ENCODE peak calls at places on chromosomes 2 and 18, in nine cellular contexts. Z is GM12864, P is IMR-90, S is cardiac fibroblast, D is Caco-2, O is GM23338, M is lower lobe of right lung, B is lung, U is AG04450. R is an unnamed sample.

GRCh38 chr2:223404616-223405015 is 197.5 kb downstream of the SCG2 start:
- DNase-seq in Z (no peak), P (no peak), S (no peak), D (no peak), O (no peak), M (no peak), B (no peak), U (no peak), R (no peak)

GRCh38 chr18:8548186-8548585 is 61.1 kb upstream of the RAB12 start:
- DNase-seq in Z (no peak), P (peak), S (peak), D (no peak), O (no peak), M (no peak), B (no peak), U (peak), R (no peak)

GRCh38 chr18:12283256-12283655 is 24.8 kb upstream of the TUBB6 start:
- DNase-seq in Z (no peak), P (peak), S (peak), D (no peak), O (peak), M (no peak), B (no peak), U (no peak), R (no peak)

GRCh38 chr2:231621051-231621879 is 28.6 kb downstream of the TEX44 start:
- DNase-seq in Z (no peak), P (no peak), S (peak), D (peak), O (peak), M (peak), B (no peak), U (no peak), R (no peak)

GRCh38 chr18:78770149-78771139 is 209.2 kb upstream of the SALL3 start:
- DNase-seq in Z (no peak), P (no peak), S (no peak), D (no peak), O (peak), M (no peak), B (no peak), U (no peak), R (no peak)

GRCh38 chr2:12844511-12844910 is 127.8 kb downstream of the TRIB2 start:
- DNase-seq in Z (no peak), P (no peak), S (peak), D (no peak), O (no peak), M (no peak), B (no peak), U (no peak), R (no peak)

GRCh38 chr2:74806913-74807312 is 27.0 kb upstream of the HK2 start:
- DNase-seq in Z (no peak), P (no peak), S (no peak), D (no peak), O (no peak), M (no peak), B (no peak), U (no peak), R (no peak)

GRCh38 chr18:58576641-58577251 is 52.1 kb downstream of the ALPK2 start:
- DNase-seq in Z (no peak), P (peak), S (no peak), D (no peak), O (no peak), M (no peak), B (no peak), U (no peak), R (no peak)

GRCh38 chr18:40932862-40933261 is 1022.2 kb upstream of the PIK3C3 start:
- DNase-seq in Z (no peak), P (no peak), S (no peak), D (no peak), O (no peak), M (no peak), B (no peak), U (no peak), R (no peak)

GRCh38 chr2:46780411-46780800 is 135.2 kb downstream of the MCFD2 start:
- DNase-seq in Z (no peak), P (no peak), S (peak), D (no peak), O (no peak), M (no peak), B (no peak), U (no peak), R (no peak)

DNA sequence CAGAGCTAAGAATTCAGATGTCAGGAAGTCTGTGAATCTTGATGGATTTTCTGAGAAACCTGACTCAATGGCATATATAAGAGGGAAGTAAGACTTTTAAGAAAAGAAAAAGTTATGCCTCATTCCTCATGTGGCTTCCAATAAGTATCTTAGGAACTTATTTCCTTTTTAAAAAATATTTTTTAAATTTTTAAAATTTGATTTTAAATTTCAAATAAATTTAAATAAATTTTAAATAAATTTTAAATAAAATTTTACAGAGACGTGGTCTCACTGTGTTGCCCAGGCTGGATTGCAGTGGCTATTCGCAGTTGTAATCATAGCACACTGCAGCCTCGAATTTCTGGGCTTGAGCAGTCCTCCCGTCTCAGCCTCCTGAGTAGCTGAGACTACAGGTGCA is 11.5 kb upstream of the POLR1B start:
- DNase-seq in Z (no peak), P (no peak), S (no peak), D (no peak), O (no peak), M (no peak), B (no peak), U (no peak), R (no peak)
- H3K4me3 ChIP-seq in Z (no peak), P (no peak), S (no peak), D (no peak), O (no peak), M (no peak), B (no peak), U (no peak), R (no peak)

GRCh38 chr18:44894011-44894410 is 213.3 kb downstream of the SETBP1 start:
- DNase-seq in Z (no peak), P (no peak), S (peak), D (no peak), O (no peak), M (no peak), B (no peak), U (no peak), R (no peak)

GRCh38 chr18:44897445-44898215 is 216.9 kb downstream of the SETBP1 start:
- DNase-seq in Z (no peak), P (no peak), S (no peak), D (no peak), O (peak), M (no peak), B (no peak), U (no peak), R (no peak)

GRCh38 chr18:44896817-44897216 is 216.1 kb downstream of the SETBP1 start:
- DNase-seq in Z (no peak), P (no peak), S (no peak), D (no peak), O (no peak), M (no peak), B (no peak), U (no peak), R (no peak)

GRCh38 chr18:44893045-44893706 is 212.5 kb downstream of the SETBP1 start:
- DNase-seq in Z (no peak), P (no peak), S (no peak), D (no peak), O (no peak), M (no peak), B (no peak), U (no peak), R (no peak)

GRCh38 chr18:44895176-44895798 is 214.6 kb downstream of the SETBP1 start:
- DNase-seq in Z (peak), P (peak), S (peak), D (peak), O (no peak), M (no peak), B (no peak), U (peak), R (peak)
- TF ChIP-seq CTCF in Z (peak), P (peak), S (peak), D (no peak), O (peak), M (peak), B (no peak), U (peak), R (peak)

GRCh38 chr2:40369619-40370397 is 82.1 kb downstream of the SLC8A1 start:
- DNase-seq in Z (no peak), P (peak), S (peak), D (no peak), O (no peak), M (no peak), B (no peak), U (no peak), R (no peak)
- H3K4me3 ChIP-seq in Z (no peak), P (no peak), S (no peak), D (no peak), O (no peak), M (no peak), B (no peak), U (no peak), R (no peak)

DNA sequence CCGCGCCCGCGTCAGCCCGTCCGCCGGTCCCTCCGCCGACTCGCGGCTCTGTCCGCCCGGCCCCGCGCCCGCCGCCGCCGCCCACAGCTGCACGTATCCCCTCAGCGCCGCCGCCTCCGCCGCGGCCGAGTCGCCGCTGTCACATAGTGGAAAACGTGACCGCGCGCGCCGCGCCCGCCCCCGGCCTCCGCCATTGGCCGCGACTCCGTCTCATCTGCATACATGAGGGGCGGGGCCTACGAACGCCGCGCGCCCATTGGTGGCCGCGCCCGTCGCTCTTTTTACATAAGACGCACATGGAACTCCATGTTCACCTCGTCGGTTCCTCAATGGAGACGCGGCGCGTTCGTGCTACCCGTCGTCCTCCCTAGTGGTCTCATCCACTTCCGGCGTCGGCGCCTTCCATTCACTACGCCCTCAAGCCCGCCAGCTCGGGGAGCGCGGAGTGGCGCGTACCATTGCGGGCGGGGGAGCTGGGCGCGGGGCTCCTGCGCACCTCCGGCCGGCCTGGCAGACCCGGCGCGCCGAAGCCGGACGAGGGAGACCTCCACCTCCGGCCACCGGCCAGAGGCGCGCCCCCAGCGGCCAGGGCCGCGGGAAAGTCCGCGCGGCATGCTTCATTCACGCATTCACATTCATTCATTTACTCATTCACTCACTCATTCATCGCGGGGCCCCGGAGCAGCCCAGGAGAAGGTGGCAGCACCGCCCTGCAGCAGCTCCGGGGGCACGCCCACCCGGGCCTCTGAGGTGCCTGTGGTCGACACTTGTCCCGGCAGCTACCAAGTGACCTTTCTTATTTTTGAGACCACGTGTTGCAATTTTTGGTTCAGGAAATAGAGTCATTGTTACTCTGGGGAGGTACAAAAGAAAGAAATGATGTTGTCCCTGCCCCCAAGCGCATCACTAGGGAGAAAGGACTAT is 502 bp upstream of the PER2 start:
- DNase-seq in Z (peak), P (peak), S (peak), D (peak), O (peak), M (peak), B (peak), U (peak), R (peak)
- TF ChIP-seq CTCF in Z (peak), P (peak), S (peak), D (peak), O (peak), M (peak), B (no peak), U (peak), R (peak)

R was measured in GM12865.